ENCODE peak calls at places on chromosomes 4 and X, in five cellular contexts. One of them, this sample, is unnamed.

GRCh38 chr4:38509551-38509950 is 154.4 kb upstream of the KLF3 start:
- DNase-seq in CD4-positive, alpha-beta memory T cell: peak; percentile 75
- DNase-seq in AG04450: no peak
- DNase-seq in heart left ventricle: no peak
- DNase-seq in transverse colon: no peak
- DNase-seq in this sample: no peak

GRCh38 chr4:20538922-20539321 is 161.3 kb upstream of the PACRGL start:
- DNase-seq in CD4-positive, alpha-beta memory T cell: no peak
- DNase-seq in AG04450: no peak
- DNase-seq in heart left ventricle: no peak
- DNase-seq in transverse colon: no peak
- DNase-seq in this sample: no peak

GRCh38 chrX:131762802-131763234 is 218.9 kb downstream of the OR13H1 start:
- DNase-seq in CD4-positive, alpha-beta memory T cell: peak; percentile 80
- DNase-seq in AG04450: no peak
- DNase-seq in heart left ventricle: peak; percentile 41
- DNase-seq in transverse colon: peak; percentile 61
- DNase-seq in this sample: peak; percentile 52

GRCh38 chrX:105323951-105324350 is 103.5 kb upstream of the TEX13A start:
- DNase-seq in CD4-positive, alpha-beta memory T cell: no peak
- DNase-seq in AG04450: no peak
- DNase-seq in heart left ventricle: no peak
- DNase-seq in transverse colon: no peak
- DNase-seq in this sample: no peak

GRCh38 chr4:171847751-171848150 is 34.5 kb downstream of the GALNTL6 start:
- DNase-seq in CD4-positive, alpha-beta memory T cell: no peak
- DNase-seq in AG04450: no peak
- DNase-seq in heart left ventricle: no peak
- DNase-seq in transverse colon: no peak
- DNase-seq in this sample: no peak

GRCh38 chrX:72694170-72694569 is 19.9 kb downstream of the PHKA1 start:
- DNase-seq in CD4-positive, alpha-beta memory T cell: no peak
- DNase-seq in AG04450: no peak
- DNase-seq in heart left ventricle: no peak
- DNase-seq in transverse colon: no peak
- DNase-seq in this sample: no peak

GRCh38 chr4:185726931-185727330 is 85.1 kb downstream of the SORBS2 start:
- DNase-seq in CD4-positive, alpha-beta memory T cell: no peak
- DNase-seq in AG04450: no peak
- DNase-seq in heart left ventricle: no peak
- DNase-seq in transverse colon: peak; percentile 24
- DNase-seq in this sample: no peak

GRCh38 chr4:121784975-121785374 is 16.1 kb upstream of the EXOSC9 start:
- DNase-seq in CD4-positive, alpha-beta memory T cell: no peak
- DNase-seq in AG04450: peak; percentile 79
- DNase-seq in heart left ventricle: no peak
- DNase-seq in transverse colon: no peak
- DNase-seq in this sample: no peak

GRCh38 chr4:88320780-88321373 is 36.5 kb upstream of the PPM1K start:
- DNase-seq in CD4-positive, alpha-beta memory T cell: peak; percentile 24
- DNase-seq in AG04450: no peak
- DNase-seq in heart left ventricle: peak; percentile 31
- DNase-seq in transverse colon: peak; percentile 38
- DNase-seq in this sample: no peak

GRCh38 chr4:7281316-7282093 is 89.2 kb downstream of the SORCS2 start:
- DNase-seq in CD4-positive, alpha-beta memory T cell: no peak
- DNase-seq in AG04450: no peak
- DNase-seq in heart left ventricle: no peak
- DNase-seq in transverse colon: no peak
- DNase-seq in this sample: no peak
- H3K27me3 ChIP-seq in CD4-positive, alpha-beta memory T cell: no peaks in the 10 kb centered on the region
- H3K27me3 ChIP-seq in AG04450: peaks cover 47% of the 10 kb centered on the region
- H3K27me3 ChIP-seq in heart left ventricle: no peaks in the 10 kb centered on the region
- H3K27me3 ChIP-seq in transverse colon: no peaks in the 10 kb centered on the region
- H3K27me3 ChIP-seq in this sample: no peaks in the 10 kb centered on the region

GRCh38 chrX:2614911-2615310 is 76.2 kb upstream of the CD99 start:
- DNase-seq in CD4-positive, alpha-beta memory T cell: no peak
- DNase-seq in AG04450: peak; percentile 48
- DNase-seq in heart left ventricle: no peak
- DNase-seq in transverse colon: no peak
- DNase-seq in this sample: no peak
- H3K27ac ChIP-seq in CD4-positive, alpha-beta memory T cell: no peak overlapping the region
- H3K27ac ChIP-seq in AG04450: no peak overlapping the region
- H3K27ac ChIP-seq in heart left ventricle: no peak overlapping the region
- H3K27ac ChIP-seq in transverse colon: peak overlapping the region; percentile 34
- H3K27ac ChIP-seq in this sample: no peak overlapping the region

DNA sequence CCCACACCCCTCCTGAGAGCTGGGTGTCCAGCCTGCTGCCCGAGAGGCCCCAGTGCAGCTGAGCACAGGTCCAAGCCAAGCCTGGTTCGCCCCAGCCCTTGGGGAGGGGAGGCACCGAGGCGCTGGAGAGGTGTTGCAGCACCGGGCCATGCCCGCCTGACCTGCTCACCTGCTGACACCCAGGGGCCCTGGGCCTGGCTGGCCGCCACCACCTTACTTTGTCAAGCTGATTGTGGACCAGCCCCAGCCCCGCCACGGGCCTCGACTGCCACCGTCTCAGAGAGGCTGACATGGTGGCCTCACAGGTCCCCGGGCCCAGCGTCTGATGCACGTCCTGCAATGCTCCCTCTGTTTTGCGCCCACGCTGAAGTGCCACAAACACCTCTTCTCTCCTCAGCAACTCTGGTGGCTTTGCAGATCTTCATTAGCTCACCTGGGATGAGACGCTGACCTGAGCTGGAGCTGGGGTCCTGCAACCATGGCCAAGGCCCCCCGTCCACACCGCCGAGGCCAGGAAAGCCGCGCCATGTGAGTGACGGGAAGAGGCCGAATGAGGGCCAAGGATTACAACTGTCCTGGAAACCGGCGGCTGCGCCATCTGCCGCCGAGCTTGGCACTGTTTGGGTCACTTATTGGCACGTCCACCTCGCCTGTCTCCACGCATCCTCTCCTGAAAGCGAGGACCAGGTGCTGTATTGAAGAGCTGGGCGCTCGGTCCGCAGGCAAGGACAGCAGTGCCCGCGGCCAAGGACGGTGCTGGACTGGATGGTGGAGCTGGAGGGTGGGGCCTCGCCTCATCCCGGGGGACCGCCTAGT is 7.6 kb downstream of the CPLX1 start:
- DNase-seq in CD4-positive, alpha-beta memory T cell: no peak
- DNase-seq in AG04450: no peak
- DNase-seq in heart left ventricle: no peak
- DNase-seq in transverse colon: no peak
- DNase-seq in this sample: no peak
- H3K27me3 ChIP-seq in CD4-positive, alpha-beta memory T cell: no peaks in the 10 kb centered on the region
- H3K27me3 ChIP-seq in AG04450: peaks cover 56% of the 10 kb centered on the region
- H3K27me3 ChIP-seq in heart left ventricle: peaks cover 54% of the 10 kb centered on the region
- H3K27me3 ChIP-seq in transverse colon: peaks cover 51% of the 10 kb centered on the region
- H3K27me3 ChIP-seq in this sample: no peaks in the 10 kb centered on the region

DNA sequence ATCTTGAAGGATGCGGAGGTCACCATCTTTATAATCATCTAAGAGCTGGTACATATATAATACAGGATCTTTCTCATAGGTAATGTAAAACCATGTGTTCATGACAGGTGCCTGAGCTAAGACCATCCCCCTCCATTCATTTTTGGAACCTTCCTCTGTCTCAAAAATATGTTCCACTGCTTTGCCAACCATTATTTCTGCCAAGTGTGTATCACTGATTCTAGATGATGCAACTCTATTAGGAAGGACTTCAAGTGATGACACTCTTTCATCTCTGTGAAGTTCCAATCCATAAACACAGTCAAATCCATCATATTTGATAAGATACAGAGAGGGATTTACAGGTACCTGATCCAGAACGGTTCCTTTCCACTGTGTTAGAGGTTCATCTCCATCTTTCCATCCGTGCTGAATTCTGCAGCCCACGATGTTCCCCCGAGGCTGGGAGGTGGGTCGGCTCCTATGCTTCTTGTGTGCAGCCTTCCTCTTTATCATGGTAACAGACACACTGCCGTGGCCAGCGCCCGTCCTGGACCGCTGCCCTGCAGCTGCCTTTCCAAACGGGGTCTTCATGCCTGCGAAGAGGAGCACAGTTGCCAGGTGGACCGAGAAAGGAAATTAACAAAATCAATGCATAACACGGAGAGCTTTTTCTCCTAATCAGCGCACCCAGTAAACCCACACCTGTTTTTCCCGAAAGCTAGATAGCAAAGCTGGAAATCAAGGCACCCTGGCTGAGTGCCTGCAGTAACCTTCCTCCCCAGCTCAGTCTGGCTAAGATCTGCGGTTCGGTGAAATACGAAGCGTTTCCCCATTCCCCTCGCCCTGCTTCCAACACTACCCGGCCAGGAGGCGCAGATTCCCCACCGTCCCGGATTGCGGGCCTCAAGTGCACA is 718 bp downstream of the SPIN3 start:
- DNase-seq in CD4-positive, alpha-beta memory T cell: no peak
- DNase-seq in AG04450: no peak
- DNase-seq in heart left ventricle: no peak
- DNase-seq in transverse colon: no peak
- DNase-seq in this sample: no peak
- H3K27ac ChIP-seq in CD4-positive, alpha-beta memory T cell: peak overlapping the region; percentile 47
- H3K27ac ChIP-seq in AG04450: peak overlapping the region; percentile 39
- H3K27ac ChIP-seq in heart left ventricle: peak overlapping the region; percentile 54
- H3K27ac ChIP-seq in transverse colon: peak overlapping the region; percentile 84
- H3K27ac ChIP-seq in this sample: peak overlapping the region; percentile 69